ENCODE peak calls at places on chromosome 2, in six cellular contexts. J is GM23338, Y is neural progenitor cell, D is psoas muscle, U is hepatocyte, R is A549. I is an unnamed sample.

GRCh38 chr2:3169106-3169870 is 208.3 kb downstream of the EIPR1 start:
- DNase-seq in U (no peak), Y (no peak), R (no peak), D (no peak), J (peak; percentile 33), I (peak; percentile 45)

GRCh38 chr2:119517433-119517832 is 6.8 kb downstream of the SCTR start:
- DNase-seq in U (peak; percentile 75), D (peak; percentile 24), Y (peak; percentile 77), J (peak; percentile 86), R (peak; percentile 53), I (no peak)

GRCh38 chr2:130963058-130963848 is 126.5 kb downstream of the ARHGEF4 start:
- DNase-seq in U (peak; percentile 18), D (no peak), R (no peak), J (peak; percentile 47), Y (peak; percentile 68), I (no peak)

GRCh38 chr2:217166241-217166640 is 306.4 kb upstream of the TNP1 start:
- DNase-seq in J (peak; percentile 75), Y (peak; percentile 84), R (peak; percentile 60), D (no peak), U (peak; percentile 67), I (no peak)

GRCh38 chr2:72128059-72128842 is 19.4 kb downstream of the CYP26B1 start:
- DNase-seq in U (no peak), Y (no peak), J (no peak), R (no peak), D (no peak), I (peak; percentile 18)

GRCh38 chr2:96890726-96891385 is 21.0 kb upstream of the SEMA4C start:
- DNase-seq in Y (no peak), D (no peak), J (no peak), R (no peak), U (no peak), I (no peak)

GRCh38 chr2:23268467-23269263 is 116.3 kb upstream of the KLHL29 start:
- DNase-seq in D (no peak), Y (no peak), J (no peak), R (peak; percentile 53), U (no peak), I (no peak)

GRCh38 chr2:146323564-146323963 is 1521.3 kb upstream of the ACVR2A start:
- DNase-seq in Y (no peak), J (no peak), R (no peak), D (no peak), U (no peak), I (no peak)

GRCh38 chr2:164114937-164115336 is 379.1 kb upstream of the FIGN start:
- DNase-seq in Y (peak; percentile 40), U (no peak), J (peak; percentile 16), D (no peak), R (no peak), I (no peak)

GRCh38 chr2:27870724-27871123 is 19.5 kb downstream of the RBKS start:
- DNase-seq in Y (no peak), R (peak; percentile 25), D (no peak), J (no peak), U (no peak), I (no peak)

GRCh38 chr2:70785137-70785911 is 5.1 kb downstream of the FIGLA start:
- DNase-seq in R (peak; percentile 74), D (no peak), U (peak; percentile 52), J (peak; percentile 75), Y (peak; percentile 71), I (no peak)

GRCh38 chr2:237864940-237865622 is 5.7 kb downstream of the RAMP1 start:
- DNase-seq in D (no peak), R (no peak), U (peak; percentile 64), Y (no peak), J (no peak), I (peak; percentile 93)

GRCh38 chr2:64263315-64263714 is 119.1 kb upstream of the PELI1 start:
- DNase-seq in Y (no peak), U (peak; percentile 65), J (no peak), D (no peak), R (no peak), I (no peak)

GRCh38 chr2:88201811-88202169 is 31.6 kb downstream of the THNSL2 start:
- DNase-seq in Y (peak; percentile 22), J (peak; percentile 54), D (no peak), R (no peak), U (no peak), I (no peak)

GRCh38 chr2:210503622-210504300 is 27.2 kb upstream of the LANCL1 start:
- DNase-seq in J (peak; percentile 3), R (no peak), D (no peak), U (no peak), Y (peak; percentile 34), I (no peak)

GRCh38 chr2:203928849-203929248 is 7.7 kb upstream of the ICOS start:
- DNase-seq in R (no peak), Y (no peak), D (no peak), J (peak; percentile 11), U (no peak), I (no peak)

GRCh38 chr2:204749319-204749718 is 204.0 kb downstream of the PARD3B start:
- DNase-seq in R (no peak), J (no peak), D (no peak), U (no peak), Y (no peak), I (no peak)

GRCh38 chr2:1664076-1664605 is 80.2 kb downstream of the PXDN start:
- DNase-seq in R (no peak), U (no peak), J (no peak), Y (no peak), D (no peak), I (peak; percentile 36)

GRCh38 chr2:136323935-136324334 is 206.0 kb upstream of the CXCR4 start:
- DNase-seq in Y (no peak), D (no peak), R (no peak), U (no peak), J (no peak), I (no peak)

GRCh38 chr2:136324966-136325365 is 207.0 kb upstream of the CXCR4 start:
- DNase-seq in U (no peak), D (no peak), J (no peak), Y (no peak), R (no peak), I (no peak)

GRCh38 chr2:136322436-136322835 is 204.5 kb upstream of the CXCR4 start:
- DNase-seq in U (no peak), Y (no peak), R (no peak), D (no peak), J (no peak), I (no peak)

GRCh38 chr2:136325844-136326291 is 207.9 kb upstream of the CXCR4 start:
- DNase-seq in D (no peak), U (no peak), J (no peak), R (no peak), Y (no peak), I (no peak)

DNA sequence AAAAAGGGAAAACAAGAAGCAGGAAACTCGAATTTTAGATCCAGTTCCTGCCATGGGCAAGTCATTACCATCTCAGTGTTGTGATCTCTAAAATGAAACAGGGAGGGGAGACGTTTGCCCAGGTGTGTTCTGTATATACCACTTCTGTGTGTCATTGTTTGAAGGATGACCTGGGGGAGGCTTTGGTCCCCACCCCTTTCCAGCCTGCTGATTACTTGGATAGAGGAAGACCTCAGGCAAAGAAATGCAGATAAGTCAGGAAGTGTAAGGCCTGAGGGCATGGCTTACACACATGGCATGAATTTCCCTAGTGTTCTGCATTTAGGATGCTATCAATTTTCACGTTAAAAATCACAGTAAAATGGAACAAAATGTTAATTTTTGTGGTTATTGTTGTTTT is 205.3 kb upstream of the CXCR4 start:
- DNase-seq in D (no peak), U (no peak), J (no peak), R (no peak), Y (no peak), I (no peak)
- H3K4me1 ChIP-seq in D (no peaks in the 10 kb centered on the region), U (peaks cover 7% of the 10 kb centered on the region), J (peaks cover 43% of the 10 kb centered on the region), R (no peaks in the 10 kb centered on the region), Y (peaks cover 30% of the 10 kb centered on the region), I (no peaks in the 10 kb centered on the region)

DNA sequence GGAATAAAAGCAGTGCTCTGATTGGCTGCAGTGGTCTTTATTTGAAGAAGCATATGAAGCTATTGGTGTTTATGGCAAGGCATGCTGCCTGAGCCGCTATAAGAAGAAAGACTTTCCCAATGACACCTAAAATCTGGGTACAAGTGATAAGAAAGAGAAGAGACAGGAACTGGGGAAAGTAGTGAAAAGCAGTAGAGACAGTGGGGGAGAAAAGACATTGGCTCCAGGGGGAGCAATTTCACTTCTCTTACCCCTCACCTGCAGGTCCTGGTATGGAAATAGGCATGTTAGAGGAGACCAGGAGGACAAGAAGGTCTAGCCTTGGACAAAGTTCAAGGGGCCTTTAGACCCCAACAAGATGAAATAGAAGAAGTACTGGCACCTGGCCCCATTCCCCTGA is 47.1 kb downstream of the PLCL1 start:
- DNase-seq in R (no peak), J (peak; percentile 51), D (no peak), U (no peak), Y (peak; percentile 37), I (no peak)
- TF ChIP-seq CTCF in R (no peak), J (peak; percentile 59), D (peak; percentile 10), U (peak; percentile 9), Y (peak; percentile 49), I (no peak)

DNA sequence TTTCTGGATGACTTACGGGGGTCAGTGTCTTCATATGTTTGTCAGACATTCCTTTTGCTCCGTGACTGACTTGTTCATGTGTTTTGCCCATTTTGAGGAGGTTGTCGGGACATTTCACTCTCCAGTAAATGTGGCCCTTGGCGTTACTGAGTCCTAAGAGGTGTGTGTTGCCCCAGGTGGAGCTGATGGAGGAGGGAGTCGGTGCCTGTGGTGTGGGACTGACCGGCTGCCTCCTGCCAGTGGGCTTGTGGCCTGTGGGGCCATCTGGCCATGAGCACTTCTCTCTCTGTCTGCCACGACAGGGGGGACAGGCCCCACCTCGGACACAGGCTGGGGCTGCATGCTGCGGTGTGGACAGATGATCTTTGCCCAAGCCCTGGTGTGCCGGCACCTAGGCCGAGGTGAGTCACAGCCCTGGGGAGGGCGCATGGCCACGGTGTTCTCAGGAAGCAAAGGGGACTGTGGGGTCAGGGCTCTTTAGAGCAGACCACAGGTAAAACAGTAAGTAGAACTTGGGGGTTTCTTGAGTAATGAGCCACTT is 15.8 kb downstream of the ATG4B start:
- DNase-seq in J (no peak), U (peak; percentile 32), D (no peak), Y (no peak), R (no peak), I (no peak)
- H3K27ac ChIP-seq in J (no peak overlapping the region), U (no peak overlapping the region), D (no peak overlapping the region), Y (no peak overlapping the region), R (no peak overlapping the region), I (no peak overlapping the region)

GRCh38 chr2:9518780-9519179 is 36.9 kb downstream of the ADAM17 start:
- DNase-seq in R (no peak), Y (no peak), U (no peak), J (no peak), D (no peak), I (no peak)

GRCh38 chr2:9519250-9519649 is 36.4 kb downstream of the ADAM17 start:
- DNase-seq in Y (no peak), J (no peak), U (no peak), R (no peak), D (no peak), I (no peak)

GRCh38 chr2:9517118-9517782 is 38.4 kb downstream of the ADAM17 start:
- DNase-seq in Y (no peak), R (no peak), U (no peak), D (no peak), J (no peak), I (no peak)

DNA sequence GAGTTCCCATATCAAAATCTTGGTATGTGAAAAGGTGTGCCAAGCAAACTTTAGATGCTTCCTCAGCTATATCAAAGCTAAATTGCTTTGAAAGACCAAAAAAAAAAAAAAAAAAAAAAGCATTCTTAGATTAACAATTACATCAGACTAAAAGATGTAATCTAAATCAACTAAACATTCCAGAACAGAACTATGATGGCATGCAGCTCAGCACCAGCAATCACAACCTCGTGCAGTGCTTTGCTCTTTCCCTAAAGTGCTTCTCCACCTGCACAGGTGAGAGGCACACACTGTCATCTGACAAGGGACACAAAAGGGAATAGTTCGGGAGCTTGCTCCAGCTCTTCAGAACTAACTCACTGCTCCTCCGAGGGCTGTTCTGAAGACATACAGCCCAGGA is 37.5 kb downstream of the ADAM17 start:
- DNase-seq in R (no peak), Y (no peak), J (peak; percentile 2), U (no peak), D (no peak), I (no peak)
- H3K4me1 ChIP-seq in R (no peaks in the 10 kb centered on the region), Y (no peaks in the 10 kb centered on the region), J (no peaks in the 10 kb centered on the region), U (no peaks in the 10 kb centered on the region), D (no peaks in the 10 kb centered on the region), I (no peaks in the 10 kb centered on the region)

I was measured in sigmoid colon.